ENCODE peak calls at places on chromosomes 2 and 18, in ten cellular contexts. One of them, this sample, is unnamed.
A peak's percentile ranks its signal among the peaks of the same experiment; 100 is the strongest.

GRCh38 chr2:97963880-97964279 is 31.9 kb downstream of the TMEM131 start:
- DNase-seq in H1: no peak
- DNase-seq in suprapubic skin: no peak
- DNase-seq in upper lobe of left lung: no peak
- DNase-seq in GM12878: no peak
- DNase-seq in HepG2: no peak
- DNase-seq in transverse colon: no peak
- DNase-seq in sigmoid colon: no peak
- DNase-seq in K562: no peak
- DNase-seq in stomach: no peak
- DNase-seq in this sample: no peak

GRCh38 chr18:13915973-13916372 is 637 bp upstream of the MC2R start:
- DNase-seq in transverse colon: no peak
- DNase-seq in suprapubic skin: no peak
- DNase-seq in sigmoid colon: no peak
- DNase-seq in GM12878: no peak
- DNase-seq in HepG2: peak; percentile 24
- DNase-seq in stomach: no peak
- DNase-seq in H1: peak; percentile 29
- DNase-seq in K562: no peak
- DNase-seq in upper lobe of left lung: no peak
- DNase-seq in this sample: no peak

GRCh38 chr2:54341656-54342055 is 85.6 kb upstream of the TSPYL6 start:
- DNase-seq in suprapubic skin: no peak
- DNase-seq in GM12878: no peak
- DNase-seq in transverse colon: no peak
- DNase-seq in upper lobe of left lung: no peak
- DNase-seq in H1: no peak
- DNase-seq in stomach: no peak
- DNase-seq in sigmoid colon: peak; percentile 67
- DNase-seq in K562: no peak
- DNase-seq in HepG2: no peak
- DNase-seq in this sample: no peak

GRCh38 chr2:201572822-201573493 is 70.3 kb downstream of the TMEM237 start:
- DNase-seq in K562: no peak
- DNase-seq in upper lobe of left lung: no peak
- DNase-seq in stomach: no peak
- DNase-seq in transverse colon: no peak
- DNase-seq in H1: no peak
- DNase-seq in GM12878: no peak
- DNase-seq in sigmoid colon: no peak
- DNase-seq in suprapubic skin: no peak
- DNase-seq in HepG2: no peak
- DNase-seq in this sample: no peak

GRCh38 chr2:101188683-101189405 is 37.7 kb upstream of the TBC1D8 start:
- DNase-seq in upper lobe of left lung: no peak
- DNase-seq in GM12878: no peak
- DNase-seq in transverse colon: peak; percentile 49
- DNase-seq in stomach: peak; percentile 30
- DNase-seq in H1: peak; percentile 84
- DNase-seq in K562: peak; percentile 39
- DNase-seq in suprapubic skin: no peak
- DNase-seq in sigmoid colon: no peak
- DNase-seq in HepG2: peak; percentile 70
- DNase-seq in this sample: no peak

GRCh38 chr2:161265874-161266273 is 42.4 kb upstream of the PSMD14 start:
- DNase-seq in sigmoid colon: no peak
- DNase-seq in upper lobe of left lung: no peak
- DNase-seq in suprapubic skin: no peak
- DNase-seq in K562: peak; percentile 20
- DNase-seq in H1: no peak
- DNase-seq in HepG2: no peak
- DNase-seq in stomach: no peak
- DNase-seq in GM12878: no peak
- DNase-seq in transverse colon: no peak
- DNase-seq in this sample: no peak

GRCh38 chr2:198374375-198375072 is 570.1 kb downstream of the PLCL1 start:
- DNase-seq in stomach: no peak
- DNase-seq in K562: peak; percentile 33
- DNase-seq in upper lobe of left lung: peak; percentile 22
- DNase-seq in GM12878: no peak
- DNase-seq in suprapubic skin: no peak
- DNase-seq in transverse colon: peak; percentile 71
- DNase-seq in sigmoid colon: no peak
- DNase-seq in HepG2: peak; percentile 51
- DNase-seq in H1: peak; percentile 59
- DNase-seq in this sample: no peak

GRCh38 chr2:182509-183122 is 81.2 kb downstream of the SH3YL1 start:
- DNase-seq in K562: no peak
- DNase-seq in H1: no peak
- DNase-seq in sigmoid colon: no peak
- DNase-seq in suprapubic skin: no peak
- DNase-seq in HepG2: no peak
- DNase-seq in GM12878: no peak
- DNase-seq in stomach: no peak
- DNase-seq in upper lobe of left lung: no peak
- DNase-seq in transverse colon: no peak
- DNase-seq in this sample: no peak

GRCh38 chr18:32200766-32201165 is 10.9 kb downstream of the MEP1B start:
- DNase-seq in suprapubic skin: no peak
- DNase-seq in K562: no peak
- DNase-seq in sigmoid colon: no peak
- DNase-seq in GM12878: no peak
- DNase-seq in stomach: no peak
- DNase-seq in H1: no peak
- DNase-seq in upper lobe of left lung: no peak
- DNase-seq in transverse colon: peak; percentile 17
- DNase-seq in HepG2: no peak
- DNase-seq in this sample: no peak

GRCh38 chr2:120334068-120334467 is 11.9 kb upstream of the INHBB start:
- DNase-seq in HepG2: no peak
- DNase-seq in upper lobe of left lung: no peak
- DNase-seq in GM12878: no peak
- DNase-seq in H1: no peak
- DNase-seq in transverse colon: no peak
- DNase-seq in suprapubic skin: no peak
- DNase-seq in sigmoid colon: no peak
- DNase-seq in stomach: no peak
- DNase-seq in K562: no peak
- DNase-seq in this sample: no peak
- TF ChIP-seq EP300 in HepG2: no peak
- TF ChIP-seq EP300 in upper lobe of left lung: no peak
- TF ChIP-seq EP300 in GM12878: no peak
- TF ChIP-seq EP300 in H1: no peak
- TF ChIP-seq EP300 in transverse colon: no peak
- TF ChIP-seq EP300 in suprapubic skin: no peak
- TF ChIP-seq EP300 in sigmoid colon: no peak
- TF ChIP-seq EP300 in stomach: no peak
- TF ChIP-seq EP300 in K562: no peak
- TF ChIP-seq EP300 in this sample: no peak

GRCh38 chr2:239157766-239158165 is 243.1 kb downstream of the HDAC4 start:
- DNase-seq in stomach: peak; percentile 74
- DNase-seq in HepG2: no peak
- DNase-seq in K562: peak; percentile 42
- DNase-seq in GM12878: no peak
- DNase-seq in transverse colon: peak; percentile 76
- DNase-seq in sigmoid colon: peak; percentile 71
- DNase-seq in upper lobe of left lung: peak; percentile 57
- DNase-seq in H1: peak; percentile 82
- DNase-seq in suprapubic skin: peak; percentile 53
- DNase-seq in this sample: no peak
- TF ChIP-seq POLR2AphosphoS5 in stomach: no peak
- TF ChIP-seq POLR2AphosphoS5 in HepG2: no peak
- TF ChIP-seq POLR2AphosphoS5 in K562: no peak
- TF ChIP-seq POLR2AphosphoS5 in GM12878: no peak
- TF ChIP-seq POLR2AphosphoS5 in transverse colon: no peak
- TF ChIP-seq POLR2AphosphoS5 in sigmoid colon: no peak
- TF ChIP-seq POLR2AphosphoS5 in upper lobe of left lung: no peak
- TF ChIP-seq POLR2AphosphoS5 in H1: no peak
- TF ChIP-seq POLR2AphosphoS5 in suprapubic skin: no peak
- TF ChIP-seq POLR2AphosphoS5 in this sample: no peak

GRCh38 chr2:148022882-148023281 is 2.0 kb downstream of the MBD5 start:
- DNase-seq in stomach: no peak
- DNase-seq in sigmoid colon: no peak
- DNase-seq in H1: no peak
- DNase-seq in HepG2: no peak
- DNase-seq in transverse colon: no peak
- DNase-seq in upper lobe of left lung: no peak
- DNase-seq in GM12878: no peak
- DNase-seq in suprapubic skin: no peak
- DNase-seq in K562: no peak
- DNase-seq in this sample: no peak

GRCh38 chr2:148022351-148022750 is 1.5 kb downstream of the MBD5 start:
- DNase-seq in GM12878: no peak
- DNase-seq in K562: no peak
- DNase-seq in transverse colon: no peak
- DNase-seq in stomach: no peak
- DNase-seq in suprapubic skin: no peak
- DNase-seq in H1: no peak
- DNase-seq in HepG2: no peak
- DNase-seq in sigmoid colon: no peak
- DNase-seq in upper lobe of left lung: no peak
- DNase-seq in this sample: no peak

GRCh38 chr2:148021059-148021985 is at the start of gene MBD5:
- DNase-seq in H1: peak; percentile 62
- DNase-seq in sigmoid colon: peak; percentile 72
- DNase-seq in HepG2: peak; percentile 35
- DNase-seq in suprapubic skin: peak; percentile 70
- DNase-seq in transverse colon: peak; percentile 46
- DNase-seq in GM12878: peak; percentile 45
- DNase-seq in stomach: peak; percentile 37
- DNase-seq in K562: peak; percentile 29
- DNase-seq in upper lobe of left lung: peak; percentile 62
- DNase-seq in this sample: no peak

GRCh38 chr2:148020358-148021058 is at the start of gene ORC4:
- DNase-seq in transverse colon: peak; percentile 99
- DNase-seq in suprapubic skin: peak; percentile 99
- DNase-seq in sigmoid colon: peak; percentile 100
- DNase-seq in stomach: peak; percentile 99
- DNase-seq in K562: peak; percentile 93
- DNase-seq in H1: peak; percentile 89
- DNase-seq in upper lobe of left lung: peak; percentile 99
- DNase-seq in HepG2: peak; percentile 100
- DNase-seq in GM12878: peak; percentile 99
- DNase-seq in this sample: peak; percentile 99

DNA sequence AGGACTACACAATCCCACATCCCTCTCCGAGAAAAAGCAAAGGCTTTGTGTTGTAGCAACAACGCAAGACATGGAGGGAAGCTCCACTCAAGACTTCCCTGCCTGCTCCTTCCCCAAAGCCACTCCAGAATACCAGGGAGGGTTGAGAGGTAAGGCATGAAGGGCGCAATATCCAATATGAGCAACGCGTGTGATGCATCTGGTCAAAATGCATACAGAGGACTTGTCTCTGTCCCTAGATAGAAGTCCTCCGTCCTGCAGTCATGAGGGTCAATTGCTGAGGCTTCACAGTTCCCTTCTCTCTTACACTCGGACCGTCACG is 540 bp downstream of the ORC4 start:
- DNase-seq in transverse colon: no peak
- DNase-seq in GM12878: no peak
- DNase-seq in sigmoid colon: no peak
- DNase-seq in HepG2: no peak
- DNase-seq in stomach: no peak
- DNase-seq in upper lobe of left lung: no peak
- DNase-seq in H1: no peak
- DNase-seq in K562: no peak
- DNase-seq in suprapubic skin: no peak
- DNase-seq in this sample: no peak
- TF ChIP-seq EP300 in transverse colon: no peak
- TF ChIP-seq EP300 in GM12878: no peak
- TF ChIP-seq EP300 in sigmoid colon: no peak
- TF ChIP-seq EP300 in HepG2: no peak
- TF ChIP-seq EP300 in stomach: no peak
- TF ChIP-seq EP300 in upper lobe of left lung: no peak
- TF ChIP-seq EP300 in H1: no peak
- TF ChIP-seq EP300 in K562: no peak
- TF ChIP-seq EP300 in suprapubic skin: no peak
- TF ChIP-seq EP300 in this sample: no peak

GRCh38 chr2:64915510-64915900 is 73.7 kb upstream of the SLC1A4 start:
- DNase-seq in sigmoid colon: no peak
- DNase-seq in upper lobe of left lung: no peak
- DNase-seq in stomach: no peak
- DNase-seq in K562: no peak
- DNase-seq in H1: no peak
- DNase-seq in transverse colon: no peak
- DNase-seq in GM12878: no peak
- DNase-seq in HepG2: no peak
- DNase-seq in suprapubic skin: no peak
- DNase-seq in this sample: no peak
- TF ChIP-seq POLR2AphosphoS5 in sigmoid colon: no peak
- TF ChIP-seq POLR2AphosphoS5 in upper lobe of left lung: no peak
- TF ChIP-seq POLR2AphosphoS5 in stomach: no peak
- TF ChIP-seq POLR2AphosphoS5 in K562: no peak
- TF ChIP-seq POLR2AphosphoS5 in H1: no peak
- TF ChIP-seq POLR2AphosphoS5 in transverse colon: no peak
- TF ChIP-seq POLR2AphosphoS5 in GM12878: peak; percentile 20
- TF ChIP-seq POLR2AphosphoS5 in HepG2: no peak
- TF ChIP-seq POLR2AphosphoS5 in suprapubic skin: no peak
- TF ChIP-seq POLR2AphosphoS5 in this sample: no peak

This sample was measured in esophagus muscularis mucosa.